ENCODE peak calls at places on chromosomes 3 and 15, in seven cellular contexts. M is effector memory CD4-positive, alpha-beta T cell; H is GM23338; Z is left ventricle myocardium inferior; X is astrocyte of the cerebellum; B is PC-3; U is mesenchymal stem cell. J is an unnamed sample.

GRCh38 chr3:52503788-52504424 is 8.8 kb downstream of the STAB1 start:
- DNase-seq in M (no peak), H (no peak), Z (no peak), X (no peak), B (no peak), U (no peak), J (no peak)

GRCh38 chr15:91302588-91303439 is 202.8 kb downstream of the SV2B start:
- DNase-seq in M (no peak), H (peak), Z (no peak), X (peak), B (peak), U (peak), J (no peak)

GRCh38 chr3:64058592-64058991 is 35.3 kb upstream of the PSMD6 start:
- DNase-seq in M (no peak), H (no peak), Z (no peak), X (no peak), B (no peak), U (no peak), J (no peak)

GRCh38 chr15:41934843-41935242 is 37.5 kb downstream of the EHD4 start:
- DNase-seq in M (peak), H (peak), Z (no peak), X (no peak), B (peak), U (no peak), J (no peak)

GRCh38 chr15:76978522-76979330 is 16.2 kb upstream of the PSTPIP1 start:
- DNase-seq in M (no peak), H (no peak), Z (no peak), X (no peak), B (no peak), U (no peak), J (no peak)

GRCh38 chr15:61660579-61660978 is 399.7 kb downstream of the VPS13C start:
- DNase-seq in M (no peak), H (no peak), Z (no peak), X (peak), B (peak), U (no peak), J (no peak)

GRCh38 chr3:189270248-189270832 is 98.6 kb downstream of the TPRG1 start:
- DNase-seq in M (no peak), H (peak), Z (peak), X (peak), B (peak), U (peak), J (no peak)

GRCh38 chr3:54891540-54891897 is 36.3 kb downstream of the LRTM1 start:
- DNase-seq in M (no peak), H (no peak), Z (peak), X (peak), B (peak), U (peak), J (no peak)

GRCh38 chr3:23928525-23928924 is 11.6 kb downstream of the RPL15 start:
- DNase-seq in M (no peak), H (no peak), Z (no peak), X (no peak), B (no peak), U (no peak), J (peak)

GRCh38 chr3:174769171-174769570 is 90.0 kb upstream of the NAALADL2 start:
- DNase-seq in M (no peak), H (no peak), Z (no peak), X (no peak), B (peak), U (no peak), J (no peak)

GRCh38 chr3:11640009-11640673 is 3.6 kb downstream of the VGLL4 start:
- DNase-seq in M (no peak), H (no peak), Z (no peak), X (no peak), B (no peak), U (no peak), J (no peak)

GRCh38 chr15:94432279-94432678 is 200.9 kb downstream of the MCTP2 start:
- DNase-seq in M (no peak), H (no peak), Z (no peak), X (no peak), B (no peak), U (no peak), J (no peak)

GRCh38 chr15:75178938-75179772 is 22.5 kb upstream of the C15orf39 start:
- DNase-seq in M (no peak), H (no peak), Z (no peak), X (no peak), B (no peak), U (peak), J (no peak)

GRCh38 chr15:75177360-75178071 is 24.2 kb upstream of the C15orf39 start:
- DNase-seq in M (no peak), H (no peak), Z (no peak), X (no peak), B (no peak), U (peak), J (no peak)

GRCh38 chr15:75179773-75180140 is 21.9 kb upstream of the C15orf39 start:
- DNase-seq in M (no peak), H (no peak), Z (no peak), X (no peak), B (no peak), U (no peak), J (no peak)

GRCh38 chr15:75176404-75176761 is 25.3 kb upstream of the C15orf39 start:
- DNase-seq in M (no peak), H (no peak), Z (no peak), X (no peak), B (no peak), U (peak), J (no peak)

DNA sequence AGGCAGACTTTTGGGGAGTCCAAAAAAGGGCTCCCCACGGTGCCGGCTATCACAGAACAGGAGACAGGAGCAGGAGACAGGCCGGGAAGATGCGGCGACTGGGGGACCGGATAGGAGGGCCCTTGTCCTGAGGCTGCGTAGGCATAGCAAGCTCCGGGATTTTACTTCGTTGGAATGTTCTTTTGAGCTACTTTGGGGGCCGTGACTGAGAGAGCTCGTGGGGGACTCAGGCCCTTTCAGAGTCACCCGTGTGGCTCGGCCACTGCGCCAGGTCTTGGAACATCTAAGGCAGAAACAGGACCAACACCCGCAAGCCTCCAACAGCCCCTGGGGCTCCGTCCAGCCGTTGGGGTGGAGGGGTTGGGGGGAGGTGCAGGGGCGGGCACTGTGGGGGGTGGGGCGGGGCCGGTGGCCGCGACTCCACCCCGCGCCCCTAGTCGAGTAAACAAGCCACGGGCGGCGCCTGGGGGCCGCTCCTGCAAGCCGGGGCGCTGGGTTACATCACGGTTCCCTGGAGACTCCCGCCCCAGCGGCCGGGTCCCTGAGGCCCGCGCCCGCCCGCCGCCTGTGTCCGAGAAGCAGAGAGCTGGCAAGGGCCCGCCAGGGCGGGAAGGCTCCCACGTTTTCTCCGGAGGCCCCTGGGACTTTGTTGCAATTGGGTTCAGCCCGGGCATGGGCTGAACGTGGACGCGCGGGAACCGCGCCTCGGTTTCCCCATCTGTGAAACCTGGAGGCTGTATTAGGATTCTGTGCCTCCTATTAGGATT is 23.3 kb upstream of the C15orf39 start:
- DNase-seq in M (no peak), H (peak), Z (peak), X (no peak), B (no peak), U (peak), J (no peak)
- H3K4me3 ChIP-seq in M (no peak), H (peak), Z (peak), X (peak), B (no peak), U (no peak), J (no peak)

GRCh38 chr15:50261979-50262378 is 3.5 kb downstream of the HDC start:
- DNase-seq in M (no peak), H (peak), Z (no peak), X (no peak), B (no peak), U (no peak), J (no peak)

GRCh38 chr15:50259276-50259675 is 6.2 kb downstream of the HDC start:
- DNase-seq in M (no peak), H (no peak), Z (no peak), X (no peak), B (no peak), U (no peak), J (no peak)

GRCh38 chr15:50257924-50258323 is 7.6 kb downstream of the HDC start:
- DNase-seq in M (no peak), H (no peak), Z (no peak), X (no peak), B (peak), U (peak), J (peak)

GRCh38 chr15:50262533-50262932 is 3.0 kb downstream of the HDC start:
- DNase-seq in M (peak), H (no peak), Z (no peak), X (no peak), B (no peak), U (no peak), J (no peak)

DNA sequence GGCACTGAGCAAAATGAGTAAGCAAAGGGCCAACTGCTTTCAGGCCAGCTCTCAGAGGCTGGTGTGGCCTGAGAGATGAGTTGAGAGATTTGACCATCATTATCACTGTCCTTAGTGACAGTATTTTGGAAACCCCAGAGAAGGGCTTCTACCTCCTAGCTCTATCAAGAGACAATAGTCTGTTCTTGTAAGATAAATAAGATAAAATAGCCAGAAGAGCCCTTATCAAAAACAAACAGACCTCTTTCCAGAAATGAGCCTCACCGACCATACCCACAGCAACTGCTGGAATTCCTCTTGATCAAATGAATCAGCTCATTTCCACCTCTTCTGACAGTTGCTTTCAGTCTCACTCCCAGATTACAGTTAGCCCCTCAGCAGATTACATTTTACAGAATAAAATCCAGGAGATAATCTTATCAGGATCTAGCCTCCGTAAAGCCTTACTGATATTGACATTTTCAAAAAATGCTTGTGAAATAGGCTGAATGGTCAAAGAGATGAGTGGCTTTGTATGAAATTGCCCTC is 4.5 kb downstream of the HDC start:
- DNase-seq in M (no peak), H (no peak), Z (no peak), X (no peak), B (no peak), U (no peak), J (no peak)
- H3K4me3 ChIP-seq in M (no peak), H (no peak), Z (no peak), X (no peak), B (no peak), U (no peak), J (no peak)

GRCh38 chr15:51735211-51735610 is 2.2 kb downstream of the LYSMD2 start:
- DNase-seq in M (no peak), H (no peak), Z (no peak), X (no peak), B (no peak), U (no peak), J (peak)

GRCh38 chr15:51736646-51737537 is 563 bp downstream of the LYSMD2 start:
- DNase-seq in M (peak), H (peak), Z (peak), X (no peak), B (peak), U (peak), J (peak)

GRCh38 chr15:51737538-51738305 is at the start of gene LYSMD2:
- DNase-seq in M (peak), H (peak), Z (peak), X (no peak), B (peak), U (peak), J (no peak)

GRCh38 chr15:51736069-51736468 is 1.4 kb downstream of the LYSMD2 start:
- DNase-seq in M (no peak), H (no peak), Z (no peak), X (no peak), B (no peak), U (peak), J (no peak)

GRCh38 chr15:51735611-51736010 is 1.8 kb downstream of the LYSMD2 start:
- DNase-seq in M (peak), H (no peak), Z (no peak), X (no peak), B (no peak), U (no peak), J (no peak)
- H3K4me3 ChIP-seq in M (peak), H (no peak), Z (peak), X (no peak), B (peak), U (no peak), J (no peak)

DNA sequence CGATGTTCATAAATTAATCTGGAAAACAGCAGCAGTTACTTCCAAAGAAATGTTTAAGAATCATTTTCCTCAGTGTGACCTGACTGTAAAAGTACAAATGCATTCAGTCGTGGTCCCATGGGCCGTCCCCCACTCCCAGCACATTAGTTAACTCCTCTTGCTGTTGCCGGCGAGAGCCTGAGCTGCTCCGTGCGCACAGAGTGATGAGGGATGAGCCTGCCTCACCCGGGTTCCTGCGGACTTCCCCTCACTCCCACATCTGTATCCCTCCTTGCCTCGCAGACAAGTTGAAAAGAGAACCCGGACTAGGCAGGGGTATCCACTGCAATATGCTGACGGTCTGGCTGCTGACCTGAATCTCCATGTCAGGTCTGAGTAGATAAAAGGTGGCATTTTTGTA is 861.7 kb upstream of the NR2F2 start:
- DNase-seq in M (no peak), H (peak), Z (no peak), X (no peak), B (no peak), U (no peak), J (no peak)
- H3K4me3 ChIP-seq in M (no peak), H (no peak), Z (no peak), X (no peak), B (no peak), U (no peak), J (no peak)

GRCh38 chr3:123883111-123883510 is 1.0 kb downstream of the MYLK start:
- DNase-seq in M (no peak), H (no peak), Z (no peak), X (no peak), B (no peak), U (no peak), J (no peak)
- H3K4me3 ChIP-seq in M (no peak), H (peak), Z (peak), X (peak), B (no peak), U (peak), J (no peak)

J was measured in HL-60.